ENCODE peak calls at places on chromosome 11, in four cellular contexts. F is HCT116, M is GM23248, G is PC-3. Z is an unnamed sample.

GRCh38 chr11:36360833-36361232 is 64.7 kb downstream of the PRR5L start:
- DNase-seq in F (no peak), M (no peak), G (no peak), Z (no peak)

GRCh38 chr11:67265633-67266423 is 445 bp upstream of the GRK2 start:
- DNase-seq in F (no peak), M (peak; percentile 85), G (peak; percentile 77), Z (peak; percentile 84)

GRCh38 chr11:66017354-66017753 is 5.5 kb downstream of the CST6 start:
- DNase-seq in F (no peak), M (no peak), G (no peak), Z (no peak)

GRCh38 chr11:96506041-96506440 is 116.2 kb downstream of the JRKL start:
- DNase-seq in F (no peak), M (no peak), G (no peak), Z (no peak)

GRCh38 chr11:84476581-84476980 is 1150.6 kb downstream of the DLG2 start:
- DNase-seq in F (no peak), M (peak; percentile 2), G (no peak), Z (no peak)

GRCh38 chr11:18700375-18700774 is 1.8 kb downstream of the TMEM86A start:
- DNase-seq in F (no peak), M (no peak), G (peak; percentile 33), Z (no peak)

GRCh38 chr11:434496-434895 is 7.3 kb downstream of the ANO9 start:
- DNase-seq in F (no peak), M (no peak), G (no peak), Z (no peak)

GRCh38 chr11:64865286-64866172 is 12.9 kb downstream of the EHD1 start:
- DNase-seq in F (no peak), M (peak; percentile 92), G (peak; percentile 46), Z (no peak)

GRCh38 chr11:72683782-72684200 is 9.6 kb upstream of the PDE2A start:
- DNase-seq in F (no peak), M (peak; percentile 51), G (peak; percentile 74), Z (peak; percentile 82)

GRCh38 chr11:92225563-92226308 is 1.1 kb downstream of the FAT3 start:
- DNase-seq in F (no peak), M (peak; percentile 34), G (no peak), Z (peak; percentile 77)

GRCh38 chr11:130698174-130698573 is 218.1 kb downstream of the SNX19 start:
- DNase-seq in F (no peak), M (no peak), G (no peak), Z (no peak)

GRCh38 chr11:66864172-66864901 is 7.5 kb downstream of the LRFN4 start:
- DNase-seq in F (no peak), M (no peak), G (no peak), Z (no peak)

GRCh38 chr11:10351768-10352641 is 47.1 kb downstream of the ADM start:
- DNase-seq in F (no peak), M (peak; percentile 93), G (peak; percentile 72), Z (peak; percentile 99)

GRCh38 chr11:23730307-23730998 is 766.4 kb upstream of the LUZP2 start:
- DNase-seq in F (no peak), M (no peak), G (no peak), Z (peak; percentile 27)

GRCh38 chr11:72641900-72642814 is 32.1 kb downstream of the PDE2A start:
- DNase-seq in F (no peak), M (peak; percentile 56), G (peak; percentile 40), Z (peak; percentile 56)

GRCh38 chr11:134483291-134483690 is 71.2 kb upstream of the B3GAT1 start:
- DNase-seq in F (no peak), M (no peak), G (no peak), Z (no peak)

GRCh38 chr11:132643239-132643638 is 889.1 kb downstream of the OPCML start:
- DNase-seq in F (no peak), M (no peak), G (no peak), Z (no peak)

GRCh38 chr11:120229451-120230424 is 10.2 kb upstream of the POU2F3 start:
- DNase-seq in F (no peak), M (peak; percentile 52), G (peak; percentile 64), Z (peak; percentile 76)

GRCh38 chr11:35098850-35099249 is 40.1 kb upstream of the CD44 start:
- DNase-seq in F (no peak), M (no peak), G (no peak), Z (no peak)

GRCh38 chr11:34653851-34654490 is 33.1 kb downstream of the EHF start:
- DNase-seq in F (peak; percentile 93), M (peak; percentile 96), G (peak; percentile 97), Z (no peak)

GRCh38 chr11:69148806-69149205 is 6.9 kb upstream of the SMIM38 start:
- DNase-seq in F (no peak), M (no peak), G (no peak), Z (no peak)

GRCh38 chr11:100576044-100577021 is 110.8 kb upstream of the ARHGAP42 start:
- DNase-seq in F (peak; percentile 43), M (peak; percentile 69), G (peak; percentile 78), Z (peak; percentile 76)

GRCh38 chr11:62770778-62771143 is 435 bp upstream of the TAF6L start:
- DNase-seq in F (no peak), M (peak; percentile 65), G (no peak), Z (peak; percentile 59)

GRCh38 chr11:69617220-69617619 is 23.7 kb upstream of the CCND1 start:
- DNase-seq in F (no peak), M (no peak), G (no peak), Z (no peak)

GRCh38 chr11:1682225-1682901 is 14.6 kb upstream of the KRTAP5-6 start:
- DNase-seq in F (no peak), M (no peak), G (peak; percentile 40), Z (no peak)

GRCh38 chr11:71391786-71392185 is 56.4 kb downstream of the DHCR7 start:
- DNase-seq in F (no peak), M (no peak), G (no peak), Z (no peak)

GRCh38 chr11:116172156-116172555 is 600.6 kb downstream of the BUD13 start:
- DNase-seq in F (no peak), M (no peak), G (no peak), Z (no peak)

GRCh38 chr11:116169776-116170175 is 603.0 kb downstream of the BUD13 start:
- DNase-seq in F (no peak), M (no peak), G (no peak), Z (no peak)

GRCh38 chr11:116171271-116172140 is 601.3 kb downstream of the BUD13 start:
- DNase-seq in F (no peak), M (no peak), G (no peak), Z (no peak)

GRCh38 chr11:116168459-116168787 is 604.4 kb downstream of the BUD13 start:
- DNase-seq in F (no peak), M (no peak), G (no peak), Z (no peak)

GRCh38 chr11:116170526-116171120 is 602.2 kb downstream of the BUD13 start:
- DNase-seq in F (no peak), M (no peak), G (no peak), Z (peak; percentile 43)
- TF ChIP-seq EZH2phosphoT487 in F (no peak), M (no peak), G (no peak), Z (no peak)

GRCh38 chr11:32527191-32527590 is 56.4 kb upstream of the EIF3M start:
- DNase-seq in F (no peak), M (no peak), G (no peak), Z (no peak)

GRCh38 chr11:32531528-32531927 is 52.1 kb upstream of the EIF3M start:
- DNase-seq in F (no peak), M (no peak), G (peak; percentile 87), Z (no peak)

GRCh38 chr11:32526715-32527114 is 56.9 kb upstream of the EIF3M start:
- DNase-seq in F (no peak), M (no peak), G (no peak), Z (no peak)

GRCh38 chr11:32529994-32530588 is 53.5 kb upstream of the EIF3M start:
- DNase-seq in F (no peak), M (no peak), G (no peak), Z (no peak)

GRCh38 chr11:32527776-32528175 is 55.9 kb upstream of the EIF3M start:
- DNase-seq in F (no peak), M (no peak), G (no peak), Z (no peak)
- H2AFZ ChIP-seq in F (no peak overlapping the region), M (no peak overlapping the region), G (no peak overlapping the region), Z (peak overlapping the region; percentile 52)

DNA sequence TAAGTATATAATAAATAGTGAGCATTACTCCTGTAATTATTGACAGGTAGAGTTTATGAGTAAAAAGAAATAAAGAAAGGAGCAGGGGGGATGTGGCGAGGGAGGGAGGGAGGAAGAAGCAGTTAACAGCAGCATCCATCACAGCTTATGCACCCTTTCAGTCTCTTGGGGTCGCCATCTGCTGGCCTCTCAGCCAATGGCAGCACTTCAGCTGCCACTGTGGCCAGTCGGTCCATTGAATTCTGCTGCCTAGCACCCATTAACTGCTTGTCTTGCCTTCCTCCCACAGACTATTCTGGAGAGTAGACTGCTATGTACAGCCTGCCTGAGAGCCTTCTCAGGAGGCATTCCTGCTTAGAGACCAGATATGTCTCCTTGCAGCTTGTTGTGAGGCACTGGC is 388.3 kb downstream of the TENM4 start:
- DNase-seq in F (no peak), M (peak; percentile 38), G (peak; percentile 19), Z (peak; percentile 61)
- TF ChIP-seq EZH2phosphoT487 in F (no peak), M (no peak), G (no peak), Z (no peak)

GRCh38 chr11:103680861-103681260 is 355.6 kb upstream of the DDI1 start:
- DNase-seq in F (no peak), M (no peak), G (no peak), Z (no peak)
- H2AFZ ChIP-seq in F (no peak overlapping the region), M (no peak overlapping the region), G (no peak overlapping the region), Z (no peak overlapping the region)

DNA sequence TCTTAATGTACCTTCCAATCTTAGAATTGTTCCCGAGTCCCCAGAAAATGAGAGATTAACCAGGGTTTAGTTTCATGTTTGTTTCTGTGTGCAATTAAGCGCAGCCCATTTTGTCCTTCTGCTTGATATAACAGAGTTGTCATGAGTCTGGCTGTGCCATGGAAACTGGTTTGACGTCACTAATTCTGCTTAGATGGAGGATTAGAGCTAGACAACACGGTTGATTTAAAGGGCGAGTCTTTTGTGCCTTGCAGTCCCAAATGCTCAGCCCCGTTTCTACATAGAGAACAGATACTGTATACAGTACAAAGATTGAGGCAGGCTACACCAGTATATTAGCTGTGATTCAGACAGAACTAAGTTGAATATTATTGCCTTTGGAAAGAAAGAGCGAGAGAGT is 45.5 kb upstream of the ALKBH3 start:
- DNase-seq in F (no peak), M (no peak), G (no peak), Z (no peak)
- TF ChIP-seq EZH2phosphoT487 in F (no peak), M (no peak), G (no peak), Z (no peak)

Z was measured in GM23338.